ENCODE peak calls at places on chromosome 18, in four cellular contexts. B is K562, Z is IMR-90, N is GM12878. P is an unnamed sample.
A peak's percentile ranks its signal among the peaks of the same experiment; 100 is the strongest.

GRCh38 chr18:31723998-31724711 is 36.5 kb downstream of the SLC25A52 start:
- DNase-seq in Z (no peak), N (no peak), B (no peak), P (no peak)

GRCh38 chr18:77086656-77087390 is 45.8 kb downstream of the MBP start:
- DNase-seq in B (no peak), Z (no peak), N (no peak), P (no peak)

GRCh38 chr18:70366670-70367069 is 77.8 kb downstream of the SOCS6 start:
- DNase-seq in Z (no peak), B (no peak), N (no peak), P (no peak)

GRCh38 chr18:13513015-13513414 is 213.3 kb downstream of the FAM210A start:
- DNase-seq in B (no peak), N (no peak), Z (no peak), P (no peak)

GRCh38 chr18:2223394-2223793 is 347.9 kb downstream of the METTL4 start:
- DNase-seq in N (no peak), B (no peak), Z (no peak), P (no peak)

GRCh38 chr18:74310411-74310810 is 5.2 kb upstream of the C18orf63 start:
- DNase-seq in N (no peak), Z (peak; percentile 60), B (no peak), P (peak; percentile 60)

GRCh38 chr18:78641689-78642231 is 337.9 kb upstream of the SALL3 start:
- DNase-seq in B (no peak), N (no peak), Z (no peak), P (no peak)

GRCh38 chr18:34709104-34709503 is 994 bp upstream of the DTNA start:
- DNase-seq in N (no peak), B (no peak), Z (peak; percentile 87), P (no peak)

GRCh38 chr18:7370375-7370774 is 139.5 kb downstream of the LRRC30 start:
- DNase-seq in Z (no peak), B (no peak), N (no peak), P (no peak)

GRCh38 chr18:27540126-27540525 is 355.0 kb upstream of the CHST9 start:
- DNase-seq in Z (no peak), N (no peak), B (no peak), P (no peak)

GRCh38 chr18:64720781-64721464 is 572.0 kb upstream of the LINC00305 start:
- DNase-seq in B (no peak), Z (no peak), N (no peak), P (no peak)

GRCh38 chr18:74541703-74542555 is 7.6 kb downstream of the CNDP1 start:
- DNase-seq in B (no peak), Z (no peak), N (no peak), P (no peak)

GRCh38 chr18:5890606-5891360 is 4.5 kb downstream of the TMEM200C start:
- DNase-seq in N (no peak), Z (no peak), B (no peak), P (peak; percentile 29)

DNA sequence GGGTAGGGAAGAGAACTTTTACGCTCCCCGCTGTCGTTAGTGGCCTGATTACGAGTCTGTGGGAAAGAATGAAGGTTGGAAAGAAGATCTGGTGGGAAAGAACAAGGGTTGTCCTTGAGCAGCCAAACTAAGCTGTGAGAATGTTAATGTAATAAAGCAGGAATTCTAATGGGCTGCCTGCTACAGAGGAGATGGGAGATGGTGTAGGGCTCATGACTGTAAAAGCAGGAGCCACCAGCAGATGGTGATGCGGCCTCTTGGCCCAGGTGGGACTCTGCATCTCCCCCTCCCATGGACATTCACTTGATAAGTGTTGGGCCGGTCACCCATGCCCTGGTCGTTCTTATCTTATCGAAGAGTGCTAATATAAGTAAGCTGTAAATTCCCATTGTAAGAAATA is 150.0 kb downstream of the NEDD4L start:
- DNase-seq in B (peak; percentile 32), N (no peak), Z (no peak), P (no peak)
- TF ChIP-seq CEBPB in B (no peak), N (no peak), Z (no peak), P (no peak)

DNA sequence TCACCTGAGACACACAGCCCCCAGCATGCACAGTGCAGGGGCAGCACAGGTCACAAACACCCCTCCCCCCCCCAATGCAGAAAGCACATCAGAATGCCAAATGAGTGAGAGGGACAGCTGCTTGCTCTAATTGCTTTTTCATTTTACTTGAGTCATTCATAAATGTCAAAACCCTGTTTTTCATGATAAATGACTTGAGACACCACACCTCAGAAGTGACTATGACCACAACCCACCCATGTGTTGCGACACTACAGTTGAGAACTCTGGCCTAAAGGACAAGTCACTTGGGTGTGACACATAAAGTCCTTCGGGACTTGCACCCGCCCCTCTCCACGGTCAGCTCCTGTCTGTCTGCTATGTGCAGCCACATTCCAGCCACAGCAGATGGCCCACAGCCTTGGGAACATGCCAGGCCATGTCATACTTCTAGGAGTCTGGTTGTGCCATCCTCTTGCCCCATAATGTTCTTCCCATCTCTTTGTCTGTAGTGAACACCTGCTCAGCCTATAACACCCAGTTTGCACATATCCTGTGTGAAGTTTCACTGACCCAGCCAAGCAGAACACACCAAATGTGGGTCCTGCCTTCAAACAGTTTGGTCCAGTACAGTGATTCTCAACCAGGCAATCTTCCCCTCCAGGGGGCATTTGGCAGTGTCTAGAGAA is 30.2 kb upstream of the RIOK3 start:
- DNase-seq in B (peak; percentile 65), N (peak; percentile 92), Z (peak; percentile 16), P (peak; percentile 20)
- TF ChIP-seq ELK1 in B (no peak), N (no peak), Z (no peak), P (no peak)

GRCh38 chr18:45828917-45829811 is 3.7 kb downstream of the SIGLEC15 start:
- DNase-seq in B (peak; percentile 21), N (no peak), Z (no peak), P (no peak)

GRCh38 chr18:45829896-45830295 is 4.4 kb downstream of the SIGLEC15 start:
- DNase-seq in Z (no peak), N (no peak), B (no peak), P (no peak)

GRCh38 chr18:45821667-45822066 is 3.8 kb upstream of the SIGLEC15 start:
- DNase-seq in B (no peak), N (no peak), Z (no peak), P (no peak)

GRCh38 chr18:45821021-45821420 is 4.5 kb upstream of the SIGLEC15 start:
- DNase-seq in Z (no peak), B (no peak), N (no peak), P (no peak)

DNA sequence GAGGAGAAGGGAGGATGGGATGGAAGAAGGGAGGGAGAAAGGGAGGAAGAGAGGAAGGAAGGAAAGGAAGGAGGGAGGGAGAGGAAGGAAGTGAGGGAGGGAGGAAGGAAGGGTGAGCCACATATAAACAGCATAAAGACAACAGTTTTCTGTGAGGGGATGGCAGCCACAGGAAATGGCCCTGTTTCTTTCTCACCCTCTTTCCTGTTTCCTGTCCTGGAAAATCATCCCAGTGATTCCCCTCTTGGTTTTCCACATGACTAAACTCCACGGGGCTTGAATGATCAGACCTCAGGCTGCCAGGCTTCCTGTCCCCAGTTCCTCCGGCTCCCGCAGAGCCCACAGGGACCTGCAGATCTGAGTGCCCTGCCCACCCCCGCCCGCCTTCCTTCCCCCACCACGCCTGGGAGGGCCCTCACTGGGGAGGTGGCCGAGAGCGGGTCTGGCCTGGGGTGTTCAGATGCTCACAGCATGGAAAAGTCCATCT is at the start of gene SIGLEC15:
- DNase-seq in N (no peak), B (no peak), Z (no peak), P (no peak)
- TF ChIP-seq CEBPB in N (no peak), B (no peak), Z (no peak), P (no peak)

DNA sequence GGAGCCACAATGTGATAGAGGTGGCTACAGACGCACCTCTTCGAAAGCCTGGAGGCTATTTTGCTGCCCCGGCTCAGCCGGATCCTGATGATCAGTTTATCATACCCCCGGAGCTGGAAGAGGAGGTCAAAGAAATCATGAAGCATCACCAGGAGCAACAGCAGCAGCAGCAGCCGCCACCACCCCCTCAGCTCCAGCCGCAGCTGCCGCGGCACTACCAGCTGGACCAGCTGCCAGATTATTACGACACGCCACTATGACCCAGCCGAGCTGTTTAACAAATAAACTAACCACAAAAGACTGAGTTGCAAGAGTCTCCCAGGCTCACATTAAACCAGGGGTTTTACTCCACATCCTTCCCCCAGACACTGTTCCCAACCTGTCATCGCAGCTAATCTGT is 263.8 kb downstream of the PHLPP1 start:
- DNase-seq in Z (peak; percentile 96), N (no peak), B (no peak), P (no peak)
- TF ChIP-seq ELK1 in Z (no peak), N (no peak), B (no peak), P (no peak)